ENCODE peak calls at places on chromosomes 5 and 9, in eight cellular contexts. J is prostate gland; H is neural crest cell; E is dorsolateral prefrontal cortex; B is Caki2; A is epithelial cell of prostate; Z is T-helper 17 cell; O is naive thymus-derived CD8-positive, alpha-beta T cell. Y is an unnamed sample.

GRCh38 chr9:34326690-34327089 is 2.4 kb downstream of the KIF24 start:
- DNase-seq in J (no peak), H (no peak), E (no peak), B (no peak), A (no peak), Z (no peak), O (no peak), Y (no peak)

GRCh38 chr5:121691478-121691877 is 160.2 kb upstream of the FTMT start:
- DNase-seq in J (no peak), H (no peak), E (no peak), B (no peak), A (no peak), Z (no peak), O (no peak), Y (no peak)

GRCh38 chr9:94801685-94802084 is 75.2 kb downstream of the AOPEP start:
- DNase-seq in J (no peak), H (no peak), E (no peak), B (no peak), A (no peak), Z (no peak), O (no peak), Y (no peak)

GRCh38 chr9:80197661-80198060 is 625.9 kb downstream of the TLE4 start:
- DNase-seq in J (no peak), H (no peak), E (no peak), B (no peak), A (no peak), Z (no peak), O (no peak), Y (no peak)

GRCh38 chr9:121779381-121780117 is 128.1 kb downstream of the DAB2IP start:
- DNase-seq in J (no peak), H (no peak), E (no peak), B (no peak), A (no peak), Z (no peak), O (no peak), Y (peak)

GRCh38 chr9:35076848-35077247 is 2.9 kb downstream of the FANCG start:
- DNase-seq in J (no peak), H (no peak), E (no peak), B (no peak), A (no peak), Z (no peak), O (no peak), Y (no peak)

GRCh38 chr9:19028835-19029451 is 4.1 kb downstream of the SAXO1 start:
- DNase-seq in J (peak), H (peak), E (no peak), B (peak), A (no peak), Z (no peak), O (no peak), Y (peak)

GRCh38 chr5:138954257-138955012 is 79.3 kb upstream of the LRRTM2 start:
- DNase-seq in J (no peak), H (no peak), E (no peak), B (no peak), A (no peak), Z (no peak), O (no peak), Y (no peak)

GRCh38 chr5:96064905-96065304 is 103.3 kb upstream of the ELL2 start:
- DNase-seq in J (no peak), H (no peak), E (no peak), B (no peak), A (no peak), Z (no peak), O (no peak), Y (no peak)

GRCh38 chr5:178424141-178424855 is 165.9 kb downstream of the COL23A1 start:
- DNase-seq in J (no peak), H (no peak), E (no peak), B (no peak), A (no peak), Z (no peak), O (no peak), Y (no peak)

GRCh38 chr9:114339130-114339908 is 9.7 kb downstream of the ORM2 start:
- DNase-seq in J (no peak), H (peak), E (peak), B (peak), A (no peak), Z (no peak), O (peak), Y (peak)

GRCh38 chr9:8863886-8864881 is 1064.6 kb upstream of the DMAC1 start:
- DNase-seq in J (no peak), H (no peak), E (no peak), B (no peak), A (no peak), Z (no peak), O (no peak), Y (no peak)

GRCh38 chr5:155943516-155944407 is 383.2 kb upstream of the SGCD start:
- DNase-seq in J (peak), H (peak), E (peak), B (peak), A (peak), Z (no peak), O (no peak), Y (no peak)

GRCh38 chr5:133383580-133383939 is 228.8 kb downstream of the FSTL4 start:
- DNase-seq in J (no peak), H (no peak), E (no peak), B (no peak), A (no peak), Z (no peak), O (no peak), Y (no peak)

GRCh38 chr5:113510836-113511451 is 2.5 kb upstream of the YTHDC2 start:
- DNase-seq in J (no peak), H (no peak), E (no peak), B (no peak), A (no peak), Z (no peak), O (no peak), Y (no peak)

GRCh38 chr5:16552666-16553343 is 64.0 kb downstream of the RETREG1 start:
- DNase-seq in J (peak), H (peak), E (peak), B (peak), A (no peak), Z (no peak), O (peak), Y (peak)

GRCh38 chr5:116455061-116455460 is 119.6 kb downstream of the SEMA6A start:
- DNase-seq in J (no peak), H (no peak), E (no peak), B (peak), A (no peak), Z (no peak), O (no peak), Y (no peak)

GRCh38 chr5:172411423-172412111 is 42.8 kb downstream of the SH3PXD2B start:
- DNase-seq in J (no peak), H (no peak), E (no peak), B (no peak), A (no peak), Z (no peak), O (no peak), Y (no peak)

GRCh38 chr5:39164016-39164415 is 55.3 kb downstream of the FYB1 start:
- DNase-seq in J (no peak), H (no peak), E (no peak), B (no peak), A (no peak), Z (no peak), O (no peak), Y (no peak)

GRCh38 chr5:171957591-171958251 is 48.7 kb downstream of the FBXW11 start:
- DNase-seq in J (peak), H (no peak), E (no peak), B (no peak), A (no peak), Z (no peak), O (peak), Y (no peak)

GRCh38 chr9:21789541-21790037 is 12.8 kb upstream of the MTAP start:
- DNase-seq in J (peak), H (peak), E (peak), B (peak), A (peak), Z (no peak), O (peak), Y (no peak)

GRCh38 chr5:3220638-3221288 is 374.9 kb upstream of the IRX1 start:
- DNase-seq in J (no peak), H (no peak), E (no peak), B (no peak), A (no peak), Z (no peak), O (no peak), Y (no peak)

GRCh38 chr9:126491256-126491879 is 122.4 kb upstream of the LMX1B start:
- DNase-seq in J (peak), H (peak), E (no peak), B (peak), A (no peak), Z (no peak), O (peak), Y (peak)

GRCh38 chr9:132935021-132935420 is 9.4 kb downstream of the TSC1 start:
- DNase-seq in J (no peak), H (no peak), E (no peak), B (no peak), A (no peak), Z (no peak), O (no peak), Y (no peak)

GRCh38 chr5:142133382-142134206 is 25.0 kb downstream of the NDFIP1 start:
- DNase-seq in J (no peak), H (no peak), E (no peak), B (no peak), A (no peak), Z (no peak), O (no peak), Y (no peak)

GRCh38 chr5:179777909-179778308 is 15.9 kb upstream of the LTC4S start:
- DNase-seq in J (no peak), H (no peak), E (no peak), B (no peak), A (no peak), Z (no peak), O (no peak), Y (no peak)

GRCh38 chr9:682633-683508 is 158.6 kb upstream of the DMRT1 start:
- DNase-seq in J (no peak), H (no peak), E (no peak), B (no peak), A (peak), Z (no peak), O (no peak), Y (no peak)

GRCh38 chr5:131906668-131907067 is 38.8 kb downstream of the MEIKIN start:
- DNase-seq in J (no peak), H (no peak), E (no peak), B (no peak), A (no peak), Z (no peak), O (no peak), Y (no peak)